ENCODE peak calls at places on chromosome 20, in seven cellular contexts. J, F, Z, S, B, R and V are unnamed samples.
A peak's percentile ranks its signal among the peaks of the same experiment; 100 is the strongest.

GRCh38 chr20:63890201-63890576 is 4.7 kb upstream of the DNAJC5 start:
- DNase-seq in J (no peak), F (no peak), Z (no peak), S (no peak), B (no peak), R (no peak), V (no peak)

GRCh38 chr20:50931048-50931305 is 260 bp downstream of the ADNP start:
- DNase-seq in J (no peak), F (no peak), Z (no peak), S (no peak), B (no peak), R (no peak), V (no peak)

GRCh38 chr20:50873518-50873959 is 57.7 kb downstream of the ADNP start:
- DNase-seq in J (no peak), F (no peak), Z (no peak), S (no peak), B (no peak), R (no peak), V (no peak)

GRCh38 chr20:38304845-38305447 is 990 bp downstream of the BPI start:
- DNase-seq in J (peak; percentile 12), F (no peak), Z (no peak), S (peak; percentile 6), B (no peak), R (no peak), V (no peak)

GRCh38 chr20:12053348-12053747 is 135.7 kb downstream of the BTBD3 start:
- DNase-seq in J (peak; percentile 79), F (no peak), Z (no peak), S (peak; percentile 30), B (no peak), R (no peak), V (no peak)

GRCh38 chr20:58366016-58366415 is 23.0 kb upstream of the VAPB start:
- DNase-seq in J (no peak), F (no peak), Z (no peak), S (peak; percentile 36), B (no peak), R (no peak), V (no peak)

GRCh38 chr20:12414446-12415274 is 497.0 kb downstream of the BTBD3 start:
- DNase-seq in J (no peak), F (no peak), Z (peak; percentile 33), S (peak; percentile 19), B (no peak), R (no peak), V (no peak)

GRCh38 chr20:40506567-40506966 is 182.5 kb downstream of the MAFB start:
- DNase-seq in J (peak; percentile 99), F (no peak), Z (peak; percentile 72), S (no peak), B (peak; percentile 90), R (no peak), V (peak; percentile 15)

GRCh38 chr20:15191082-15191723 is 853.8 kb upstream of the FLRT3 start:
- DNase-seq in J (no peak), F (no peak), Z (no peak), S (no peak), B (no peak), R (no peak), V (no peak)

GRCh38 chr20:1820137-1821074 is 74.8 kb upstream of the SIRPA start:
- DNase-seq in J (peak; percentile 75), F (no peak), Z (no peak), S (no peak), B (no peak), R (no peak), V (no peak)

GRCh38 chr20:16295534-16295933 is 277.7 kb downstream of the KIF16B start:
- DNase-seq in J (no peak), F (no peak), Z (peak; percentile 19), S (no peak), B (no peak), R (no peak), V (no peak)

GRCh38 chr20:40717343-40717865 is 28.4 kb upstream of the MAFB start:
- DNase-seq in J (no peak), F (no peak), Z (no peak), S (no peak), B (no peak), R (no peak), V (no peak)

GRCh38 chr20:43040427-43040826 is 149.3 kb downstream of the PTPRT start:
- DNase-seq in J (no peak), F (no peak), Z (peak; percentile 63), S (peak; percentile 89), B (peak; percentile 13), R (peak; percentile 44), V (no peak)

GRCh38 chr20:53103124-53103523 is 131.0 kb downstream of the TSHZ2 start:
- DNase-seq in J (no peak), F (no peak), Z (no peak), S (no peak), B (no peak), R (no peak), V (no peak)
- TF ChIP-seq CTCF in J (no peak), F (no peak), Z (no peak), S (no peak), B (no peak), R (no peak), V (no peak)

GRCh38 chr20:62702886-62703852 is 5.5 kb upstream of the NTSR1 start:
- DNase-seq in J (peak; percentile 86), F (no peak), Z (peak; percentile 43), S (no peak), B (no peak), R (no peak), V (no peak)

GRCh38 chr20:62705626-62706025 is 3.0 kb upstream of the NTSR1 start:
- DNase-seq in J (no peak), F (no peak), Z (no peak), S (no peak), B (no peak), R (no peak), V (no peak)

GRCh38 chr20:62703853-62704228 is 4.8 kb upstream of the NTSR1 start:
- DNase-seq in J (peak; percentile 3), F (no peak), Z (no peak), S (no peak), B (no peak), R (no peak), V (no peak)

GRCh38 chr20:62706344-62706743 is 2.3 kb upstream of the NTSR1 start:
- DNase-seq in J (no peak), F (no peak), Z (no peak), S (no peak), B (no peak), R (no peak), V (no peak)

DNA sequence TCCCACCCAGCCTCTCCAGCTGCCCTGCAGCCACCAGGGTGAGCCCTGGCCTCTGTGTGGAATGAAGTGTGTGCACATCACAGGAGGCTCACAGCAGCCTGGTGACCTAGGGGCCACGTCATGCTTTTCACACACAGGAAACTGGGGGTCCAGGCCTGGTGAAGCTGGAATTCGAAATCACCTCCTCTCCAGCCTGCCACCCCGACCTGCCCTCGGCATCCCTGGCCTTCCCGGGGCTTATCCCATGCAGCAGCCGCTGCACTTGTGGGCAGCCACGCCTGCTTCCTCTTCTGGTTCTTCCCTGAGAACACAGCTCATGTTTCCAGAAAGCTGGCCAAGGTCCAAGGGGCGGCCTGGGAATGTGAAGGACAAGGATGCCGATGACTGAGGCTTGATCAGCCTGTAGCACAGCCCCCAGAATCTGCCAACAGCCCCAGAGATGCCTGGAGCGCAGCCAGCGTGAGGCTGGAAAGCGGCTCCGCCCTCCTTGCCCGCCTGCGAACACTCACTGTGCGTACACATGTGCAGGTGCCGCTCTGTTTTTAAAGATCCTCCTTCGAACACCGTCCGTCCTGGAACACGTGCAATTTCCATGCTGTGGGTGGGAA is 4.2 kb upstream of the NTSR1 start:
- DNase-seq in J (peak; percentile 91), F (no peak), Z (peak; percentile 87), S (peak; percentile 73), B (peak; percentile 95), R (peak; percentile 88), V (no peak)
- TF ChIP-seq CTCF in J (no peak), F (no peak), Z (no peak), S (no peak), B (no peak), R (no peak), V (no peak)

GRCh38 chr20:4814696-4815252 is 93.1 kb downstream of the PRND start:
- DNase-seq in J (no peak), F (peak; percentile 75), Z (no peak), S (no peak), B (no peak), R (no peak), V (no peak)
- TF ChIP-seq CTCF in J (no peak), F (no peak), Z (no peak), S (no peak), B (no peak), R (no peak), V (no peak)

GRCh38 chr20:7859371-7859802 is 80.9 kb downstream of the HAO1 start:
- DNase-seq in J (peak; percentile 81), F (no peak), Z (peak; percentile 62), S (peak; percentile 52), B (no peak), R (no peak), V (no peak)
- TF ChIP-seq CTCF in J (peak; percentile 72), F (no peak), Z (peak; percentile 94), S (peak; percentile 74), B (peak; percentile 62), R (peak; percentile 43), V (no peak)

DNA sequence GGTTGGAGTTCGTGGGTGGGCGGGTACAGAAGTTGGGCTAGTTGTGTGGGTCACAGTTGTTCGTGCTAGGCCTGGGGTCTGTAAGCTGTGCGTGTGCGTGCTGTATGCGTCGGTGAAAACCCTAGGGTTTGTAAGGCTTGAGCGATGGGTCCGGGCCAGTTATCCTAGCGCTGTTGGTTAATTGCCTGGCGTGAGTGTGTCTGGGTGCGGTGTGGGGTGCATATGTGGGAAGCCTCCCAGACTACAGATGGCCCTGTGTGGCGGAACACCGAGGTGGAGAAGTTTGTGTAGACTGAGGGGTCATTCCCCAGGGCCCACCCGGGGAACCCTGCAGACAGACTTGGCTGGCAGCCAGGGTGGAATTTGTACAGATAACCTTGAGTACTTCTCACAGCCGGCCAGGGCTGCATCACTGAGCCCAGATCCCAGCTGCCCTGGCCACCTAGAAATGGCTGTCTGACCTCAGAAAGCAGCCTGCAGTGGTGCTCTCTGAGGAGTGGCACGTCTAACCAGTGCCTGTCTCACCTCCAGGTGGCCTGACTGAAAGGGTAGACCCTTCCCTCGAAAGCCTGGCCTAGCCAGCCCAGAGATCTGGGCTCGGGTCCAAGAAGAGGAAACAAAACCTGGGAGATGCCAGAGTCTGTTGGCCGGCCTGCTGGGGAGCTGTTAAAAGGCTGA is 1.8 kb downstream of the TGIF2 start:
- DNase-seq in J (peak; percentile 65), F (peak; percentile 26), Z (peak; percentile 74), S (peak; percentile 86), B (no peak), R (peak; percentile 63), V (peak; percentile 27)
- TF ChIP-seq CTCF in J (no peak), F (no peak), Z (no peak), S (no peak), B (no peak), R (no peak), V (no peak)